ENCODE peak calls at places on chromosome 15, in four cellular contexts. K is endothelial cell, B is astrocyte of the spinal cord, C is GM10248. S is an unnamed sample.
A peak's percentile ranks its signal among the peaks of the same experiment; 100 is the strongest.

GRCh38 chr15:57364282-57365007 is 11.9 kb upstream of the CGNL1 start:
- DNase-seq in K (peak; percentile 42), C (no peak), B (peak; percentile 39), S (no peak)

GRCh38 chr15:79896634-79897379 is at the start of gene MTHFS:
- DNase-seq in K (peak; percentile 78), C (peak; percentile 83), B (peak; percentile 69), S (peak; percentile 92)

GRCh38 chr15:73386886-73387506 is 18.2 kb upstream of the HCN4 start:
- DNase-seq in K (no peak), C (no peak), B (no peak), S (no peak)

GRCh38 chr15:95227235-95227634 is 995.9 kb downstream of the MCTP2 start:
- DNase-seq in C (no peak), B (no peak), K (no peak), S (no peak)

GRCh38 chr15:51876169-51876568 is 46.7 kb downstream of the TMOD3 start:
- DNase-seq in C (no peak), B (no peak), K (no peak), S (no peak)

GRCh38 chr15:28915935-28916334 is 30.2 kb downstream of the APBA2 start:
- DNase-seq in B (no peak), C (no peak), K (no peak), S (no peak)

GRCh38 chr15:98127612-98128011 is 167.1 kb downstream of the ARRDC4 start:
- DNase-seq in C (no peak), K (no peak), B (no peak), S (no peak)

GRCh38 chr15:51883436-51883835 is 54.0 kb downstream of the TMOD3 start:
- DNase-seq in C (no peak), K (no peak), B (peak; percentile 67), S (no peak)

GRCh38 chr15:80162059-80162554 is 9.3 kb downstream of the FAH start:
- DNase-seq in K (no peak), C (no peak), B (no peak), S (no peak)

GRCh38 chr15:91782221-91782620 is 71.3 kb upstream of the SLCO3A1 start:
- DNase-seq in K (no peak), B (no peak), C (no peak), S (no peak)

GRCh38 chr15:58473720-58474119 is 41.9 kb downstream of the LIPC start:
- DNase-seq in C (peak; percentile 37), K (no peak), B (peak; percentile 81), S (peak; percentile 21)

GRCh38 chr15:62846805-62847481 is 195.6 kb upstream of the TPM1 start:
- DNase-seq in B (no peak), C (no peak), K (no peak), S (no peak)

GRCh38 chr15:40439461-40440299 is 1.1 kb upstream of the BAHD1 start:
- DNase-seq in C (peak; percentile 55), K (no peak), B (no peak), S (no peak)

GRCh38 chr15:53072077-53072476 is 281.9 kb upstream of the ONECUT1 start:
- DNase-seq in K (peak; percentile 87), B (peak; percentile 17), C (peak; percentile 8), S (no peak)

GRCh38 chr15:99481406-99481805 is 84.4 kb upstream of the MEF2A start:
- DNase-seq in C (no peak), B (no peak), K (no peak), S (no peak)

GRCh38 chr15:61996056-61996635 is 64.1 kb downstream of the VPS13C start:
- DNase-seq in B (no peak), K (no peak), C (peak; percentile 9), S (no peak)

GRCh38 chr15:99909914-99910313 is 176.7 kb upstream of the LYSMD4 start:
- DNase-seq in K (no peak), B (no peak), C (peak; percentile 50), S (no peak)

GRCh38 chr15:51793521-51793920 is 35.9 kb upstream of the TMOD3 start:
- DNase-seq in B (peak; percentile 60), C (no peak), K (no peak), S (no peak)

GRCh38 chr15:83115410-83115809 is 8.0 kb downstream of the TM6SF1 start:
- DNase-seq in C (no peak), B (no peak), K (no peak), S (no peak)

GRCh38 chr15:101841656-101842055 is 29.7 kb downstream of the OR4F15 start:
- DNase-seq in B (no peak), K (no peak), C (no peak), S (no peak)

GRCh38 chr15:73737506-73737905 is 15.6 kb downstream of the INSYN1 start:
- DNase-seq in K (no peak), C (no peak), B (no peak), S (no peak)

GRCh38 chr15:37791693-37792092 is 142.7 kb upstream of the TMCO5A start:
- DNase-seq in B (no peak), K (no peak), C (no peak), S (no peak)

GRCh38 chr15:88610756-88611231 is 10.3 kb upstream of the AEN start:
- DNase-seq in B (no peak), K (peak; percentile 36), C (no peak), S (no peak)
- TF ChIP-seq CTCF in B (peak; percentile 16), K (peak; percentile 31), C (no peak), S (peak; percentile 26)

GRCh38 chr15:78372880-78373279 is 32.7 kb downstream of the CRABP1 start:
- DNase-seq in B (no peak), C (no peak), K (no peak), S (no peak)

GRCh38 chr15:78368671-78369070 is 28.5 kb downstream of the CRABP1 start:
- DNase-seq in K (no peak), B (peak; percentile 9), C (no peak), S (no peak)

GRCh38 chr15:78368115-78368514 is 28.0 kb downstream of the CRABP1 start:
- DNase-seq in K (no peak), C (no peak), B (no peak), S (no peak)

GRCh38 chr15:78369161-78369560 is 29.0 kb downstream of the CRABP1 start:
- DNase-seq in B (no peak), C (no peak), K (no peak), S (no peak)

GRCh38 chr15:78370013-78370412 is 29.9 kb downstream of the CRABP1 start:
- DNase-seq in K (no peak), B (no peak), C (no peak), S (no peak)
- TF ChIP-seq CTCF in K (no peak), B (no peak), C (no peak), S (no peak)

DNA sequence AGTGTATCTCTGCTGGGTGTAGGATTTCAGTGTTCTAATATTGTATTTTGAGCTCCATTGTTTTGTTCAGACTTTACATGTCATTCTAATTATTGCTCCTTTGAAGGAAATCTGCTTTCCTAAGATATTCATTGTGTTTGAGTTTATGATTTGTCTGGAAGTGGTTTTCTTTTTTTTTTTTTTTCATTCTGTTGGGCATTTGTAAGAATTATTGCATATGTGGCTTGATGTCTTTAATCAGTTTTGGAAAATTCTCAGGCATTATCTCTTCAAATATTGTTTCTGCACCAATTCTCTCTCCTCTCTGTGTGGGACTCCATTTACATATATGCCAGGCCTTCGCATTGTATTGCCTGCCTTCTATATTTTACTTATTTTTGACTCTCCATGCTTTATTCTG is 65.8 kb upstream of the RNU6-1 start:
- DNase-seq in B (no peak), K (no peak), C (no peak), S (no peak)
- TF ChIP-seq CTCF in B (no peak), K (no peak), C (no peak), S (no peak)

DNA sequence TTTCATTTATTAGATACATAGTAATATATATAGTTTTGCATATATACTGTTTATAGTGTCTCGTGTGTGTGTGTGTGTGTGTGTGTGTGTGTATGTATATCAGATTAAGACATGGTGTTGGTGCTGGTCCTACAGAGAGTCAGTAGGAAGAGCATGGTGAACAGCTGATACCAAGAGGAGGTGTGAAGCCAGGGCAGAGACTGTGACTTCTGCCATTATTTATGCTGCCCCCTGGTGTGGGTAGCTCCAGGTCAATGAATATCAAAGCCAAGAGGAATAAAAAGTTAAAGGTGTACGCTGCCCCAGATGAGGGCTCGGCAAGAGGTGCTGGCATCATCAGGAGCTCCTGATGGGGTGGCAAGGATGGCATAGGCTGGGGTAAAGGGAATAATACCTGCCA is 299.5 kb upstream of the RASGRP1 start:
- DNase-seq in K (no peak), C (no peak), B (no peak), S (no peak)
- TF ChIP-seq CTCF in K (no peak), C (no peak), B (no peak), S (peak; percentile 21)

DNA sequence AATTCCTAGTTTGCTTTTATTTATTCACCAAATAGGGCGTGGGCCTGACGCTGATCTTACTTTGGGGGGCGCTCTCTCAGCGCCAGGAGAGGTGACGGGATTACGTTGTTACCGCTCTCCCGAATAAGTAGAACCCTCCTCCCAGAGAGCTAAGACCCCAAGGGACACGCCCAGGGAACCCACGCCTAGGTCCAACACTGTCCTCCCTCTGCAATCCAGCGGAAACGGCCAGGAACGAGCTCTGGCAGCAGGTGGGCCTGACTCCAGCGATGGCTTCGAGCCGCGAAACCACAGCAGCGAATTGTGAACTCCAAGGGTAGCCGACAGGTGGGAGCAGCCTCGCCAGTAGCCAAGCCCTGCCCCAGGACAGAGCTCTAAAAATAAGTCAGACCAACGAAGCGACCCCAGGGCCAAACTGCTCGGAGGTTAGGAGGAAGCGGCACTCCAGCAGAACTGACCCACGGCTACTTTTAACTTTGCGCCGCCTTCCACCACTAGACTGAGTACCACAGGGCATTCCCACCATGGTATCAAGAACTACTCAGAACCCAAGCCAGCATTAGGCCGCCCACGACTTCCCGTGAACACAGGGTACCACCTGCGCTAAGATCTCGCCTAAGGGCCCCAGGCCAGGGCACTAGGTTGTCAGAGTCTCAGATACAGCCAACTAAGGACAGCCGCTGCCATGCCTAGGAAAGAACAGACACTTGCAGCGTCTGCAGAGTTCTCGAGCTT is 1.6 kb upstream of the SIN3A start:
- DNase-seq in K (peak; percentile 51), B (peak; percentile 42), C (no peak), S (peak; percentile 77)
- TF ChIP-seq CTCF in K (no peak), B (no peak), C (peak; percentile 45), S (peak; percentile 46)

S was measured in GM06990.